ENCODE peak calls at places on chromosomes 13 and 19, in six cellular contexts. E is WERI-Rb-1, K is small intestine, F is colonic mucosa, P is AG04450, O is right cardiac atrium. I is an unnamed sample. For H3K27me3, the result is how much of the 10 kb centered on the place peaks cover.

GRCh38 chr13:99442273-99442895 is 58.9 kb upstream of the TM9SF2 start:
- DNase-seq in E (peak), K (peak), F (peak), P (no peak), O (no peak), I (peak)

GRCh38 chr13:44306401-44307192 is 67.0 kb upstream of the SERP2 start:
- DNase-seq in E (peak), K (peak), F (peak), P (peak), O (peak), I (peak)

GRCh38 chr13:21054313-21054712 is 7.1 kb downstream of the LATS2 start:
- DNase-seq in E (no peak), K (no peak), F (no peak), P (no peak), O (no peak), I (no peak)

GRCh38 chr13:101416181-101417042 is at the start of gene NALCN:
- DNase-seq in E (peak), K (no peak), F (no peak), P (no peak), O (peak), I (peak)

GRCh38 chr19:2969104-2969504 is 8.3 kb upstream of the TLE6 start:
- DNase-seq in E (no peak), K (no peak), F (peak), P (no peak), O (peak), I (peak)

GRCh38 chr13:32261567-32261966 is 53.6 kb downstream of the ZAR1L start:
- DNase-seq in E (no peak), K (no peak), F (peak), P (peak), O (peak), I (peak)

GRCh38 chr13:113898391-113898790 is 34.5 kb upstream of the GAS6 start:
- DNase-seq in E (no peak), K (no peak), F (no peak), P (no peak), O (no peak), I (no peak)

GRCh38 chr19:21110183-21110582 is 28.2 kb downstream of the ZNF714 start:
- DNase-seq in E (no peak), K (no peak), F (no peak), P (no peak), O (no peak), I (no peak)

GRCh38 chr13:20270163-20270865 is 38.2 kb upstream of the GJB6 start:
- DNase-seq in E (no peak), K (no peak), F (no peak), P (no peak), O (no peak), I (no peak)

GRCh38 chr13:95378603-95379002 is 77.4 kb upstream of the ABCC4 start:
- DNase-seq in E (no peak), K (no peak), F (no peak), P (no peak), O (no peak), I (no peak)

GRCh38 chr13:36815069-36815468 is 4.0 kb upstream of the RFXAP start:
- DNase-seq in E (no peak), K (peak), F (no peak), P (no peak), O (no peak), I (no peak)

GRCh38 chr19:56138069-56138468 is 3.0 kb upstream of the ZNF444 start:
- DNase-seq in E (no peak), K (no peak), F (no peak), P (no peak), O (no peak), I (no peak)

GRCh38 chr13:44620057-44620456 is 43.9 kb upstream of the TSC22D1 start:
- DNase-seq in E (no peak), K (no peak), F (no peak), P (no peak), O (no peak), I (no peak)

GRCh38 chr13:113663934-113664333 is 3.1 kb upstream of the GRK1 start:
- DNase-seq in E (peak), K (no peak), F (peak), P (no peak), O (no peak), I (peak)

GRCh38 chr13:97257800-97258799 is 36.0 kb downstream of the MBNL2 start:
- DNase-seq in E (no peak), K (peak), F (no peak), P (no peak), O (peak), I (peak)

GRCh38 chr13:97780486-97780885 is 173.0 kb upstream of the IPO5 start:
- DNase-seq in E (no peak), K (no peak), F (no peak), P (no peak), O (no peak), I (no peak)

GRCh38 chr13:50119593-50119992 is 104.3 kb downstream of the KCNRG start:
- DNase-seq in E (no peak), K (no peak), F (no peak), P (no peak), O (no peak), I (no peak)

GRCh38 chr13:107518292-107518691 is 697.0 kb downstream of the LIG4 start:
- DNase-seq in E (no peak), K (no peak), F (no peak), P (no peak), O (no peak), I (no peak)

GRCh38 chr13:113926301-113926761 is 47.5 kb downstream of the C13orf46 start:
- DNase-seq in E (peak), K (no peak), F (no peak), P (no peak), O (no peak), I (peak)

GRCh38 chr13:24341439-24341838 is 32.1 kb downstream of the C1QTNF9 start:
- DNase-seq in E (no peak), K (no peak), F (no peak), P (no peak), O (no peak), I (no peak)

GRCh38 chr13:30004204-30004603 is 153.8 kb upstream of the UBL3 start:
- DNase-seq in E (no peak), K (no peak), F (no peak), P (no peak), O (no peak), I (no peak)

GRCh38 chr13:34931572-34931971 is 10.5 kb upstream of the NBEA start:
- DNase-seq in E (no peak), K (no peak), F (no peak), P (no peak), O (no peak), I (no peak)

DNA sequence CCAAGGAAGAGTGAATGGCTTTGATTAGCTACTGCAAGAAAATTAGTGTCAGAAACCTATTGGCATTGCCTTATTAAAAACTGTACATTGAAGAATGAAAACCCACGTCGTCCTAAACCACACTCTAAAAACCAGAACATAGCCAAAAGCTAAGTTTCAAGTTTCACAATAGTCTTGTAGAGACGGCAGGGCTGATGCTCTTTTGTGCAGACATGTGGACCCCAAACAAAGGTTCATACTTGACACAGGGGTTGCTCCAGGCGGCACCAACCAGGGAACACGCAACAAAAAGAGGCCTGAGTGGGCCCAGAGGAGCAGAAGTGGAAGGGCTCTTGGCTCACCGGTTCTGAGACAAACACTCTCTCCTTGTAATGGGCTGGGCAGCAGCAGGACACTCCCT is 28.6 kb upstream of the MIR17HG start:
- DNase-seq in E (no peak), K (no peak), F (no peak), P (no peak), O (no peak), I (no peak)
- H3K27me3 ChIP-seq in E (under half), K (under half), F (under half), P (under half), O (under half), I (under half)

DNA sequence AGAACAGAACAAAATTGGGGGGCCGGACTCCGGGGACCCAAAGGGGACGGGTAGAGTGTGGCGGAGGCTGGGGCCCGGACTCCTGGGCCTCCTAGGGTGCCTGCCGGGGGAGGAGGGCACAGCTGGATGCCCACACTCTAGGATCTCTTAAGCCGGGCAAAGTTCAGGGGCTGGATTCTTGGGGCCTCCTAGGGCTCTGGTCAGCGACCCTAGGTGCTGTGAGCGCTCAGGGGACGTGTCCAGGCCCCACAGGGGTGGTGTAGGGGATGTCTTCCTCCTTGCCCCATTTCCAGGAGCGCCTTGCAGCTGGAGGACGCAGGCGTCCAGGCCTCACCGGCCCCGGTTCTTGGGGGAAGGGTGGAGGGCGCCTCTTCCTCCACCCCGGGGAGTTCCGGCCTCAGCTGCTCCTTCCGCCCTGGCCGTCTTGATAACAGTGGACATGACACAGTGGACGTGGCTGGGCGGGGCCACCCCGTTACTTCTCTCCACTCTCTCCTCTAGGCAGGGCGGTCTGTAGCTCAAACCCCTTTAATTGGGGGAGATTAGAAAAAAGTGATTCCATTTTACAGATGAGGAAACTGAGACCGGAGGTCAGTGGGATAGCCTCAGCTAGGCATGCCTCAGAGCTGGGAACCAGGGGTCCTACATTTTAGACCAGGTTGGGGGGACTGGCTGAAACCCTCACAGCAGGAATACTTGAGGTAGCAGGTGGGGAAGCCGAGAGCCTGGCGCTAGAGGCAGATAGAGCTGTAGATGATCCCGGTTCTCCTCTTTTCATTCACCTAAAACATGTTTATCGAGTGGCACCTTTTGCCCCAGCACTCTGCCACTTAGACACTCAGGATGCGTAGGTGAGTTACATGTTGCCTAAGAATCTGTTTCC is 705 bp downstream of the STXBP2 start:
- DNase-seq in E (no peak), K (peak), F (peak), P (no peak), O (peak), I (no peak)
- H3K27ac ChIP-seq in E (peak), K (peak), F (peak), P (no peak), O (no peak), I (peak)

DNA sequence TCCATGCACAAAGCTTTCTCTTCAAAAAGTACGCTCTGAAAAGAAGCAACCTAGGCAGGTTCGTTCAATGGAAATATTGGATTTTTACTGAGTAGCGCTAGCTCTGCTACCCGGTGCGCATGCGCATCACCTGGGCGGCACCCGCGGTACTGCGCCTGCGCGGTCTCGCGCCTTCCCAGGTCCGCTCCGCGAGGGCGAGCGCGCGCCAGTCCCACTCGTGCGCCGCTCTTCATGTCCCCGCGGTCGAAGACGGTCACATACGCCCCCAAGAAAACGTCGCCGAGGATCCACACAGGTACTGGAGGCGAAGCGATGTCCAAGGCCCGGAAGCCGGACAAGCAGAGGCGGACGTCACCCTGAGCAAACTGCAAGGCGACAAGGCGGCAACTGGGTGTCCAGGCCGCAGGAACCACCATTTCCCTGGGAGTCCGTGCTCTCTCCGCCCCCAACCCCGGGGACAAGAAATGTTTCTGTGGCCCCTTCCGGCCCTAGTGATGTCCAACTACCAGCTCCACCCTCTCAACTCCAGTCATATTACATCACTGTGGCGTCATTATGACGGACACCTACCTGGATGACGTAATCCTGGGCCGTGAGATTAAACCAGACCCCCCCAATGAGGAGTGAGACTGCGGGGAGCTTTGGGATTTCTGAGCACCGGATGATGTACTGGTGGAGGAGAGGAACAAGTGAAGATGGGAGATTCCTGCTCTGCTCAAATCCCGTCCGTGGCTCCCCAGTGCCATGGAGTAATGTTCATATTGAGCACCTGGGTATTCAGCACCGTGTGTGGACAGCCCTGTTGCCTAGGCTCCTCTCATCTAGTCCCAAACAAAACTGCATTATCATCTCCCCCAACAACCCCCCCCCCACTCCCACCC is 4.8 kb upstream of the KCNC3 start:
- DNase-seq in E (peak), K (peak), F (peak), P (peak), O (peak), I (peak)
- H3K27me3 ChIP-seq in E (under half), K (under half), F (under half), P (under half), O (under half), I (under half)

DNA sequence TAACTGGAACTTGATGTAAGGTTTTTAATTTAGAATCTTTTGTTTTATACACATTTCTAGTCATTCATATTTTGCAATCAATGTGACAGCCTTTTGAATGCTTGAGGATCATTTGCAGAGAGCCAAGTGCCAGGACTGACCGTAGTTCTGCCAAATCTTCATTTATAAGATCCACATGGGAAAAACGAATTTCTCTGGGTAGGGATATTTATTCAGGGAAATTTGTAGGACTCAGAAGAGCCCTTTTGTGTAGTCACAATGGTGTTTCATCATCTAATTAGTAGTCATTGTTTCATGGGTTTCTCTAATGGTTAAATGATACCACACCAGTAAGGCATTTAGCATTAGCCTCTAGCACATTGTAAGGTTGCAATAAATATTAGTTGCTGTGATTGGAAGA is 161.1 kb downstream of the LMO7 start:
- DNase-seq in E (no peak), K (no peak), F (no peak), P (no peak), O (no peak), I (no peak)
- H3K27ac ChIP-seq in E (no peak), K (no peak), F (peak), P (no peak), O (no peak), I (no peak)

DNA sequence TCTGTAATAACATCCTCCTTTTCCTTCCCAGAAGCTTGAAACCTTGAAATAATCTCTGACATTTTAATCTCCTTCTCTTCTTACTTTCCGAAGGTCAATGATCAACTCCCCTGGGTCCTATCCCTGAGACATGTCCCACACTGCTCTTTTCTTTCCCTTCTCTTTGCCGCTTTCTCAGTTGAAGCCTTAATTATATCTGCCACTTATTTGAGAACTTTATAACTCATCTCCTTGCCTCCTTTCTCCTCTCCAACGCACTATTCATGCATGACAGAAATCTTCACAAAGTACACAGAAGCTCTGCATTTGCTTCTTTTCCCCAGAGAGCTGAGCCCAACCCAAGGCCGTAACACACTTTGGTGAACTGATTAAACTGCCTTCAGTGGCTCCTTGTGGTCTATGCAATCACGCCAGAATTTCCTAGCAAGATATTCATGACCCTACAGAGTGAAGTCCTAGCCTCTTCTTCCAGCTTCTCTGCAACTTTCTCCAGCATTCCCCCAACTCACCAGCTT is 9.2 kb upstream of the WASF3 start:
- DNase-seq in E (no peak), K (no peak), F (no peak), P (no peak), O (no peak), I (no peak)
- H3K27me3 ChIP-seq in E (under half), K (under half), F (under half), P (under half), O (under half), I (under half)